ENCODE peak calls at places on chromosomes 4 and X, in seven cellular contexts. One of them, this sample, is unnamed.

GRCh38 chrX:51494409-51494808 is 2.0 kb downstream of the NUDT11 start:
- DNase-seq in ovary: no peak
- DNase-seq in hepatocyte: no peak
- DNase-seq in transverse colon: no peak
- DNase-seq in brain microvascular endothelial cell: no peak
- DNase-seq in H7: no peak
- DNase-seq in aorta: no peak
- DNase-seq in this sample: no peak

GRCh38 chr4:41844327-41844726 is 90.9 kb upstream of the TMEM33 start:
- DNase-seq in ovary: no peak
- DNase-seq in hepatocyte: no peak
- DNase-seq in transverse colon: no peak
- DNase-seq in brain microvascular endothelial cell: no peak
- DNase-seq in H7: no peak
- DNase-seq in aorta: no peak
- DNase-seq in this sample: no peak

GRCh38 chr4:3375688-3376087 is 66.1 kb upstream of the HGFAC start:
- DNase-seq in ovary: no peak
- DNase-seq in hepatocyte: no peak
- DNase-seq in transverse colon: no peak
- DNase-seq in brain microvascular endothelial cell: peak
- DNase-seq in H7: no peak
- DNase-seq in aorta: peak
- DNase-seq in this sample: no peak

GRCh38 chrX:133335027-133335426 is 80.3 kb downstream of the GPC4 start:
- DNase-seq in ovary: no peak
- DNase-seq in hepatocyte: peak
- DNase-seq in transverse colon: peak
- DNase-seq in brain microvascular endothelial cell: peak
- DNase-seq in H7: no peak
- DNase-seq in aorta: no peak
- DNase-seq in this sample: no peak

GRCh38 chr4:69546121-69546520 is 50.4 kb upstream of the UGT2B4 start:
- DNase-seq in ovary: no peak
- DNase-seq in hepatocyte: peak
- DNase-seq in transverse colon: no peak
- DNase-seq in brain microvascular endothelial cell: peak
- DNase-seq in H7: no peak
- DNase-seq in aorta: no peak
- DNase-seq in this sample: no peak

GRCh38 chrX:69036674-69037573 is 128.3 kb downstream of the PJA1 start:
- DNase-seq in ovary: no peak
- DNase-seq in hepatocyte: no peak
- DNase-seq in transverse colon: no peak
- DNase-seq in brain microvascular endothelial cell: no peak
- DNase-seq in H7: peak
- DNase-seq in aorta: no peak
- DNase-seq in this sample: no peak

GRCh38 chr4:173821851-173822250 is 291.8 kb upstream of the HAND2 start:
- DNase-seq in ovary: no peak
- DNase-seq in hepatocyte: no peak
- DNase-seq in transverse colon: no peak
- DNase-seq in brain microvascular endothelial cell: no peak
- DNase-seq in H7: no peak
- DNase-seq in aorta: no peak
- DNase-seq in this sample: no peak

GRCh38 chr4:38857354-38858096 is 908 bp upstream of the TLR6 start:
- DNase-seq in ovary: no peak
- DNase-seq in hepatocyte: peak
- DNase-seq in transverse colon: peak
- DNase-seq in brain microvascular endothelial cell: peak
- DNase-seq in H7: no peak
- DNase-seq in aorta: no peak
- DNase-seq in this sample: no peak

GRCh38 chr4:26953770-26954423 is 93.3 kb downstream of the STIM2 start:
- DNase-seq in ovary: no peak
- DNase-seq in hepatocyte: no peak
- DNase-seq in transverse colon: no peak
- DNase-seq in brain microvascular endothelial cell: no peak
- DNase-seq in H7: no peak
- DNase-seq in aorta: no peak
- DNase-seq in this sample: no peak

GRCh38 chr4:103424853-103425252 is 226.7 kb upstream of the CENPE start:
- DNase-seq in ovary: no peak
- DNase-seq in hepatocyte: peak
- DNase-seq in transverse colon: no peak
- DNase-seq in brain microvascular endothelial cell: no peak
- DNase-seq in H7: peak
- DNase-seq in aorta: no peak
- DNase-seq in this sample: no peak

GRCh38 chr4:146274774-146275173 is 60.4 kb downstream of the REELD1 start:
- DNase-seq in ovary: no peak
- DNase-seq in hepatocyte: no peak
- DNase-seq in transverse colon: no peak
- DNase-seq in brain microvascular endothelial cell: no peak
- DNase-seq in H7: no peak
- DNase-seq in aorta: no peak
- DNase-seq in this sample: no peak

GRCh38 chrX:133786382-133786781 is 199.0 kb downstream of the GPC3 start:
- DNase-seq in ovary: no peak
- DNase-seq in hepatocyte: no peak
- DNase-seq in transverse colon: no peak
- DNase-seq in brain microvascular endothelial cell: no peak
- DNase-seq in H7: no peak
- DNase-seq in aorta: no peak
- DNase-seq in this sample: no peak

GRCh38 chr4:188275686-188276085 is 136.4 kb downstream of the TRIML1 start:
- DNase-seq in ovary: no peak
- DNase-seq in hepatocyte: no peak
- DNase-seq in transverse colon: no peak
- DNase-seq in brain microvascular endothelial cell: no peak
- DNase-seq in H7: no peak
- DNase-seq in aorta: no peak
- DNase-seq in this sample: no peak

GRCh38 chr4:174714393-174715211 is 114.4 kb downstream of the GLRA3 start:
- DNase-seq in ovary: no peak
- DNase-seq in hepatocyte: peak
- DNase-seq in transverse colon: peak
- DNase-seq in brain microvascular endothelial cell: peak
- DNase-seq in H7: peak
- DNase-seq in aorta: no peak
- DNase-seq in this sample: peak

GRCh38 chr4:55781341-55781740 is 38.2 kb upstream of the EXOC1L start:
- DNase-seq in ovary: no peak
- DNase-seq in hepatocyte: no peak
- DNase-seq in transverse colon: no peak
- DNase-seq in brain microvascular endothelial cell: no peak
- DNase-seq in H7: no peak
- DNase-seq in aorta: no peak
- DNase-seq in this sample: no peak

GRCh38 chr4:85147481-85148076 is 181.1 kb upstream of the WDFY3 start:
- DNase-seq in ovary: peak
- DNase-seq in hepatocyte: peak
- DNase-seq in transverse colon: peak
- DNase-seq in brain microvascular endothelial cell: peak
- DNase-seq in H7: peak
- DNase-seq in aorta: no peak
- DNase-seq in this sample: peak

GRCh38 chr4:98260047-98260578 is 1.1 kb upstream of the RAP1GDS1 start:
- DNase-seq in ovary: peak
- DNase-seq in hepatocyte: peak
- DNase-seq in transverse colon: peak
- DNase-seq in brain microvascular endothelial cell: no peak
- DNase-seq in H7: no peak
- DNase-seq in aorta: peak
- DNase-seq in this sample: peak

GRCh38 chr4:125323547-125324100 is 8.9 kb downstream of the FAT4 start:
- DNase-seq in ovary: no peak
- DNase-seq in hepatocyte: no peak
- DNase-seq in transverse colon: no peak
- DNase-seq in brain microvascular endothelial cell: peak
- DNase-seq in H7: no peak
- DNase-seq in aorta: no peak
- DNase-seq in this sample: no peak

GRCh38 chr4:95107635-95108034 is 349.9 kb downstream of the BMPR1B start:
- DNase-seq in ovary: no peak
- DNase-seq in hepatocyte: peak
- DNase-seq in transverse colon: no peak
- DNase-seq in brain microvascular endothelial cell: peak
- DNase-seq in H7: no peak
- DNase-seq in aorta: peak
- DNase-seq in this sample: no peak

GRCh38 chr4:133868856-133869255 is 332.7 kb downstream of the PABPC4L start:
- DNase-seq in ovary: no peak
- DNase-seq in hepatocyte: no peak
- DNase-seq in transverse colon: no peak
- DNase-seq in brain microvascular endothelial cell: no peak
- DNase-seq in H7: no peak
- DNase-seq in aorta: no peak
- DNase-seq in this sample: no peak

GRCh38 chr4:81635747-81636146 is 164.0 kb upstream of the RASGEF1B start:
- DNase-seq in ovary: no peak
- DNase-seq in hepatocyte: peak
- DNase-seq in transverse colon: peak
- DNase-seq in brain microvascular endothelial cell: no peak
- DNase-seq in H7: no peak
- DNase-seq in aorta: no peak
- DNase-seq in this sample: peak

GRCh38 chr4:59553739-59554126 is 1646.4 kb upstream of the ADGRL3 start:
- DNase-seq in ovary: no peak
- DNase-seq in hepatocyte: peak
- DNase-seq in transverse colon: no peak
- DNase-seq in brain microvascular endothelial cell: peak
- DNase-seq in H7: no peak
- DNase-seq in aorta: no peak
- DNase-seq in this sample: no peak

GRCh38 chr4:155530290-155530689 is 136.4 kb upstream of the GUCY1A1 start:
- DNase-seq in ovary: no peak
- DNase-seq in hepatocyte: no peak
- DNase-seq in transverse colon: no peak
- DNase-seq in brain microvascular endothelial cell: no peak
- DNase-seq in H7: no peak
- DNase-seq in aorta: no peak
- DNase-seq in this sample: no peak

GRCh38 chrX:39158801-39159657 is 357.8 kb downstream of the MID1IP1 start:
- DNase-seq in ovary: no peak
- DNase-seq in hepatocyte: peak
- DNase-seq in transverse colon: no peak
- DNase-seq in brain microvascular endothelial cell: peak
- DNase-seq in H7: no peak
- DNase-seq in aorta: no peak
- DNase-seq in this sample: no peak

GRCh38 chr4:23877758-23878229 is 12.1 kb downstream of the PPARGC1A start:
- DNase-seq in ovary: no peak
- DNase-seq in hepatocyte: peak
- DNase-seq in transverse colon: peak
- DNase-seq in brain microvascular endothelial cell: peak
- DNase-seq in H7: no peak
- DNase-seq in aorta: no peak
- DNase-seq in this sample: no peak

GRCh38 chrX:23699636-23700194 is 32.4 kb downstream of the PRDX4 start:
- DNase-seq in ovary: peak
- DNase-seq in hepatocyte: peak
- DNase-seq in transverse colon: no peak
- DNase-seq in brain microvascular endothelial cell: no peak
- DNase-seq in H7: peak
- DNase-seq in aorta: no peak
- DNase-seq in this sample: no peak

GRCh38 chr4:182063651-182064050 is 179.6 kb upstream of the TENM3 start:
- DNase-seq in ovary: no peak
- DNase-seq in hepatocyte: no peak
- DNase-seq in transverse colon: no peak
- DNase-seq in brain microvascular endothelial cell: no peak
- DNase-seq in H7: no peak
- DNase-seq in aorta: no peak
- DNase-seq in this sample: no peak

GRCh38 chr4:182068920-182069319 is 174.3 kb upstream of the TENM3 start:
- DNase-seq in ovary: no peak
- DNase-seq in hepatocyte: no peak
- DNase-seq in transverse colon: no peak
- DNase-seq in brain microvascular endothelial cell: no peak
- DNase-seq in H7: no peak
- DNase-seq in aorta: no peak
- DNase-seq in this sample: no peak

GRCh38 chr4:182066037-182066436 is 177.2 kb upstream of the TENM3 start:
- DNase-seq in ovary: no peak
- DNase-seq in hepatocyte: no peak
- DNase-seq in transverse colon: no peak
- DNase-seq in brain microvascular endothelial cell: no peak
- DNase-seq in H7: no peak
- DNase-seq in aorta: no peak
- DNase-seq in this sample: no peak

GRCh38 chr4:182065255-182065654 is 177.9 kb upstream of the TENM3 start:
- DNase-seq in ovary: no peak
- DNase-seq in hepatocyte: no peak
- DNase-seq in transverse colon: no peak
- DNase-seq in brain microvascular endothelial cell: no peak
- DNase-seq in H7: no peak
- DNase-seq in aorta: no peak
- DNase-seq in this sample: no peak

GRCh38 chr4:182067828-182068227 is 175.4 kb upstream of the TENM3 start:
- DNase-seq in ovary: no peak
- DNase-seq in hepatocyte: no peak
- DNase-seq in transverse colon: no peak
- DNase-seq in brain microvascular endothelial cell: no peak
- DNase-seq in H7: no peak
- DNase-seq in aorta: no peak
- DNase-seq in this sample: no peak
- H3K4me3 ChIP-seq in ovary: no peak
- H3K4me3 ChIP-seq in hepatocyte: no peak
- H3K4me3 ChIP-seq in transverse colon: no peak
- H3K4me3 ChIP-seq in brain microvascular endothelial cell: no peak
- H3K4me3 ChIP-seq in H7: no peak
- H3K4me3 ChIP-seq in aorta: no peak
- H3K4me3 ChIP-seq in this sample: no peak

GRCh38 chrX:45771560-45772340 is 571.1 kb upstream of the DIPK2B start:
- DNase-seq in ovary: no peak
- DNase-seq in hepatocyte: no peak
- DNase-seq in transverse colon: peak
- DNase-seq in brain microvascular endothelial cell: peak
- DNase-seq in H7: no peak
- DNase-seq in aorta: peak
- DNase-seq in this sample: peak
- H3K4me3 ChIP-seq in ovary: no peak
- H3K4me3 ChIP-seq in hepatocyte: no peak
- H3K4me3 ChIP-seq in transverse colon: no peak
- H3K4me3 ChIP-seq in brain microvascular endothelial cell: peak
- H3K4me3 ChIP-seq in H7: no peak
- H3K4me3 ChIP-seq in aorta: no peak
- H3K4me3 ChIP-seq in this sample: peak

GRCh38 chrX:111467896-111468295 is 43.5 kb upstream of the SERTM2 start:
- DNase-seq in ovary: no peak
- DNase-seq in hepatocyte: peak
- DNase-seq in transverse colon: no peak
- DNase-seq in brain microvascular endothelial cell: no peak
- DNase-seq in H7: no peak
- DNase-seq in aorta: peak
- DNase-seq in this sample: no peak
- H3K4me3 ChIP-seq in ovary: no peak
- H3K4me3 ChIP-seq in hepatocyte: no peak
- H3K4me3 ChIP-seq in transverse colon: no peak
- H3K4me3 ChIP-seq in brain microvascular endothelial cell: no peak
- H3K4me3 ChIP-seq in H7: no peak
- H3K4me3 ChIP-seq in aorta: no peak
- H3K4me3 ChIP-seq in this sample: no peak

GRCh38 chr4:83074086-83074704 is 39.2 kb downstream of the COPS4 start:
- DNase-seq in ovary: no peak
- DNase-seq in hepatocyte: peak
- DNase-seq in transverse colon: peak
- DNase-seq in brain microvascular endothelial cell: peak
- DNase-seq in H7: peak
- DNase-seq in aorta: no peak
- DNase-seq in this sample: peak
- H3K4me3 ChIP-seq in ovary: no peak
- H3K4me3 ChIP-seq in hepatocyte: no peak
- H3K4me3 ChIP-seq in transverse colon: no peak
- H3K4me3 ChIP-seq in brain microvascular endothelial cell: no peak
- H3K4me3 ChIP-seq in H7: no peak
- H3K4me3 ChIP-seq in aorta: no peak
- H3K4me3 ChIP-seq in this sample: no peak